ENCODE peak calls at places on chromosomes 6 and 20, in eight cellular contexts. I is GM13977, G is AG04450, A is foreskin fibroblast, T is adrenal gland, O is WTC11, Y is astrocyte of the cerebellum, L is epithelial cell of esophagus. D is an unnamed sample.

GRCh38 chr6:130547723-130548122 is 181.9 kb downstream of the TMEM200A start:
- DNase-seq in L (no peak), A (no peak), Y (no peak), I (no peak), O (no peak), G (no peak), T (no peak), D (no peak)

GRCh38 chr6:85772641-85773040 is 130.0 kb upstream of the SYNCRIP start:
- DNase-seq in O (no peak), T (no peak), Y (no peak), A (no peak), I (no peak), L (no peak), G (no peak), D (no peak)

GRCh38 chr6:107679457-107679856 is 144.7 kb downstream of the SCML4 start:
- DNase-seq in L (peak; percentile 18), T (peak; percentile 67), A (peak; percentile 81), O (peak; percentile 59), G (no peak), I (no peak), Y (no peak), D (no peak)

GRCh38 chr20:17570347-17571152 is 675 bp downstream of the DSTN start:
- DNase-seq in G (no peak), L (peak; percentile 34), A (peak; percentile 62), I (peak; percentile 53), Y (no peak), T (peak; percentile 71), O (peak; percentile 44), D (no peak)

GRCh38 chr6:164753517-164753916 is 555.9 kb downstream of the C6orf118 start:
- DNase-seq in G (no peak), T (no peak), A (no peak), O (no peak), I (no peak), Y (peak; percentile 32), L (peak; percentile 36), D (no peak)

GRCh38 chr6:4224082-4224978 is 89.0 kb upstream of the ECI2 start:
- DNase-seq in L (no peak), I (no peak), A (no peak), T (no peak), Y (peak; percentile 49), G (no peak), O (no peak), D (no peak)

GRCh38 chr6:55379486-55379885 is 52.2 kb downstream of the GFRAL start:
- DNase-seq in A (no peak), L (no peak), O (no peak), I (no peak), T (no peak), Y (no peak), G (no peak), D (no peak)

GRCh38 chr6:27888576-27888975 is 23.6 kb downstream of the OR2B2 start:
- DNase-seq in T (no peak), Y (no peak), A (no peak), I (no peak), O (no peak), G (no peak), L (no peak), D (no peak)

DNA sequence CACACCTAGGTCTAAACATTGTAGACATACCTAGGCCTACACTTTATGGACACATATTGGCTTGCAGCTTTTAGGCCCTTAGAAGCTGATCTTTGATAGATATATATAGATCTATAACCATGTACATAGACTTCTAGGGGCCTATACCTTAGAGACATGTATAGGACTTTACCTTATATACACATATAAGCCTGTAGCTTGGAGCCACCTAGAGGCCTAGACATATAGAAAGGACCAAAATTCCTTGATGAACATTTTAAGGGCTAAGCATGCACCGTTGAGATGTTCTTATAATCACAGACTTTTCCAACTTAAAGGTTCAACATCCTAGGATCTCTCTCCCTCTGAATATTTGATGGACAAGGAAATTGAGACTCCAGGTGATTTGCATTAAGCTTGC is 371.7 kb upstream of the SASH1 start:
- DNase-seq in A (peak; percentile 25), I (no peak), L (peak; percentile 32), O (no peak), Y (no peak), T (no peak), G (no peak), D (no peak)
- TF ChIP-seq CTCF in A (no peak), I (peak; percentile 7), L (peak; percentile 36), O (no peak), Y (no peak), T (no peak), G (peak; percentile 24), D (peak; percentile 75)

DNA sequence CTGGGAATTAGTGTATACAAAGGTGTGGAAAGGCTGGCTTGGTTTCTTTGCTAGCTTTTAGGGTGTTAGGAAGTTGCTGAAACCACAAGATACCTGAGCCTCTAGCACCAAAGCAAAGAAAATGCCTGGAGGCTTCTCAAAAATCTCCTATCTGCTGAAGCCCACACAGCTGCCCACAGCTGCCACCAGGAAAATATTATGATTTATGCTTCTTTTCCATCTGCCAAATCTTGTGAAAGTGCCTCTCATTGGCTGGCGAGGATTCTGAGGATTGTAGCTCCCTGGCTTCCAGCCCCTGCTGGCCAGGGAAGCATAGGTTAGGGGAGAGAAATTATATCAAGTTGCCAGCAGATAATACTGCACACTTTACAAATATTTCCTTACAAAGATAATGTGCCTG is 98.5 kb downstream of the MRPL14 start:
- DNase-seq in Y (no peak), T (no peak), G (no peak), L (no peak), O (no peak), I (no peak), A (peak; percentile 52), D (no peak)
- TF ChIP-seq CTCF in Y (peak; percentile 35), T (no peak), G (peak; percentile 54), L (no peak), O (no peak), I (no peak), A (peak; percentile 15), D (peak; percentile 63)

DNA sequence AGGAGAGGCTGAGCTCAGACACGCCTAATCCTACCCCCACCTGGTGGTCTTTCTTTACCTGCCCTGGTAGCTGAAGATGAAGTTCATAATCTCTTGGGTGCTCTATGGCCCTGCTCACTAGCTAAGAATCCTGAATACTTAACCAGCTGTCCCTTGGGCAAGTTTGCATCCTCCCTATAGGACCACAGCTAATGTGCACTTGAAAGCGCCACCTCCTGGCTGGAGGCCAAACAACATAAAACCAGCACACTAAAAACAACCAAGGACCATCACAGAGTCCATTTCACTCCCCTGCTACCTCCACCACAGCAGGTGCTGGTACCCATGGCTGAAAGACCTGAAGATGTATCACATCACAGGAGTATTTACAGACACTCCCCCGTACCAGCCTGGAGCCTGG is 155.5 kb upstream of the SLC24A3 start:
- DNase-seq in L (no peak), T (no peak), A (no peak), G (no peak), I (no peak), O (peak; percentile 25), Y (no peak), D (no peak)
- TF ChIP-seq CTCF in L (no peak), T (no peak), A (no peak), G (no peak), I (peak; percentile 32), O (no peak), Y (no peak), D (no peak)

GRCh38 chr20:37200376-37200775 is 21.0 kb upstream of the MROH8 start:
- DNase-seq in A (no peak), T (no peak), O (no peak), L (no peak), I (no peak), Y (no peak), G (no peak), D (no peak)
- TF ChIP-seq CTCF in A (no peak), T (no peak), O (no peak), L (no peak), I (no peak), Y (no peak), G (no peak), D (no peak)

GRCh38 chr6:126307859-126308258 is 32.1 kb upstream of the CENPW start:
- DNase-seq in T (no peak), I (no peak), A (peak; percentile 95), Y (peak; percentile 57), G (peak; percentile 23), L (peak; percentile 86), O (no peak), D (no peak)

GRCh38 chr6:126308367-126308766 is 31.5 kb upstream of the CENPW start:
- DNase-seq in O (no peak), I (no peak), T (no peak), A (peak; percentile 63), Y (no peak), L (no peak), G (no peak), D (no peak)

GRCh38 chr6:126312013-126312665 is 27.8 kb upstream of the CENPW start:
- DNase-seq in T (no peak), A (peak; percentile 6), Y (no peak), L (peak; percentile 53), G (no peak), O (no peak), I (peak; percentile 26), D (no peak)
- TF ChIP-seq CTCF in T (no peak), A (peak; percentile 15), Y (peak; percentile 39), L (peak; percentile 54), G (peak; percentile 38), O (no peak), I (peak; percentile 10), D (peak; percentile 43)